ENCODE peak calls at places on chromosomes 4 and X, in five cellular contexts. H is ecto neural progenitor cell, P is astrocyte, Q is NCI-H2081, W is sciatic nerve. T is an unnamed sample.

GRCh38 chr4:151356510-151356909 is 31.1 kb upstream of the SH3D19 start:
- DNase-seq in W (no peak), Q (no peak), H (no peak), P (peak; percentile 12), T (no peak)

GRCh38 chr4:85543832-85544231 is 68.9 kb downstream of the ARHGAP24 start:
- DNase-seq in Q (no peak), W (no peak), P (peak; percentile 63), H (no peak), T (peak; percentile 70)

GRCh38 chrX:152850465-152850864 is 19.6 kb downstream of the NSDHL start:
- DNase-seq in P (no peak), H (no peak), W (no peak), Q (no peak), T (no peak)

GRCh38 chr4:158133551-158133950 is 39.3 kb downstream of the GASK1B start:
- DNase-seq in P (no peak), H (no peak), Q (no peak), W (no peak), T (no peak)

GRCh38 chr4:10013722-10014121 is 7.6 kb downstream of the SLC2A9 start:
- DNase-seq in P (no peak), W (no peak), Q (peak; percentile 60), H (peak; percentile 77), T (peak; percentile 13)

GRCh38 chr4:162229670-162230069 is 65.9 kb upstream of the FSTL5 start:
- DNase-seq in H (no peak), Q (no peak), P (no peak), W (no peak), T (no peak)

GRCh38 chrX:69493193-69493592 is 10.9 kb upstream of the NALF2 start:
- DNase-seq in Q (peak; percentile 24), H (no peak), P (no peak), W (no peak), T (no peak)

GRCh38 chr4:95956094-95956493 is 116.2 kb downstream of the PDHA2 start:
- DNase-seq in W (no peak), H (no peak), Q (no peak), P (no peak), T (no peak)

GRCh38 chr4:107050525-107051135 is 14.5 kb upstream of the DKK2 start:
- DNase-seq in Q (no peak), W (no peak), H (no peak), P (no peak), T (no peak)